ENCODE peak calls at places on chromosomes 13 and 19, in nine cellular contexts. One of them, this sample, is unnamed.

GRCh38 chr19:575527-576506 is 3.4 kb downstream of the BSG start:
- DNase-seq in GM23338: peak; percentile 18
- DNase-seq in dorsolateral prefrontal cortex: no peak
- DNase-seq in lower leg skin: no peak
- DNase-seq in AG08396: peak; percentile 71
- DNase-seq in pons: no peak
- DNase-seq in Kasumi-1: no peak
- DNase-seq in caudate nucleus: peak; percentile 41
- DNase-seq in NCI-H1694 treated with DMSO at 0.1 percent for 48 hours: no peak
- DNase-seq in this sample: no peak

GRCh38 chr19:39238209-39238608 is 6.6 kb downstream of the IFNL3 start:
- DNase-seq in lower leg skin: no peak
- DNase-seq in Kasumi-1: no peak
- DNase-seq in caudate nucleus: no peak
- DNase-seq in dorsolateral prefrontal cortex: no peak
- DNase-seq in GM23338: no peak
- DNase-seq in AG08396: no peak
- DNase-seq in NCI-H1694 treated with DMSO at 0.1 percent for 48 hours: no peak
- DNase-seq in pons: no peak
- DNase-seq in this sample: no peak

GRCh38 chr13:48950507-48950886 is 25.2 kb upstream of the FNDC3A start:
- DNase-seq in AG08396: no peak
- DNase-seq in NCI-H1694 treated with DMSO at 0.1 percent for 48 hours: no peak
- DNase-seq in dorsolateral prefrontal cortex: no peak
- DNase-seq in GM23338: no peak
- DNase-seq in Kasumi-1: no peak
- DNase-seq in caudate nucleus: no peak
- DNase-seq in lower leg skin: no peak
- DNase-seq in pons: no peak
- DNase-seq in this sample: no peak

GRCh38 chr19:39409207-39409885 is 2.7 kb downstream of the ZFP36 start:
- DNase-seq in Kasumi-1: peak; percentile 51
- DNase-seq in NCI-H1694 treated with DMSO at 0.1 percent for 48 hours: peak; percentile 9
- DNase-seq in GM23338: peak; percentile 99
- DNase-seq in dorsolateral prefrontal cortex: peak; percentile 75
- DNase-seq in pons: peak; percentile 50
- DNase-seq in AG08396: peak; percentile 76
- DNase-seq in caudate nucleus: peak; percentile 9
- DNase-seq in lower leg skin: peak; percentile 92
- DNase-seq in this sample: peak; percentile 79

GRCh38 chr19:54806516-54806838 is 3.1 kb downstream of the KIR2DL4 start:
- DNase-seq in Kasumi-1: no peak
- DNase-seq in dorsolateral prefrontal cortex: no peak
- DNase-seq in pons: no peak
- DNase-seq in GM23338: no peak
- DNase-seq in caudate nucleus: no peak
- DNase-seq in lower leg skin: no peak
- DNase-seq in AG08396: no peak
- DNase-seq in NCI-H1694 treated with DMSO at 0.1 percent for 48 hours: no peak
- DNase-seq in this sample: no peak

GRCh38 chr13:110275931-110276552 is 30.9 kb downstream of the COL4A1 start:
- DNase-seq in pons: no peak
- DNase-seq in AG08396: no peak
- DNase-seq in dorsolateral prefrontal cortex: no peak
- DNase-seq in lower leg skin: peak; percentile 57
- DNase-seq in NCI-H1694 treated with DMSO at 0.1 percent for 48 hours: no peak
- DNase-seq in GM23338: no peak
- DNase-seq in caudate nucleus: no peak
- DNase-seq in Kasumi-1: no peak
- DNase-seq in this sample: no peak

GRCh38 chr13:44971656-44972595 is 17.3 kb downstream of the NUFIP1 start:
- DNase-seq in caudate nucleus: no peak
- DNase-seq in AG08396: no peak
- DNase-seq in pons: no peak
- DNase-seq in lower leg skin: no peak
- DNase-seq in Kasumi-1: no peak
- DNase-seq in GM23338: no peak
- DNase-seq in NCI-H1694 treated with DMSO at 0.1 percent for 48 hours: no peak
- DNase-seq in dorsolateral prefrontal cortex: no peak
- DNase-seq in this sample: no peak

GRCh38 chr19:4456843-4457653 is 546 bp downstream of the UBXN6 start:
- DNase-seq in dorsolateral prefrontal cortex: no peak
- DNase-seq in Kasumi-1: peak; percentile 35
- DNase-seq in lower leg skin: no peak
- DNase-seq in NCI-H1694 treated with DMSO at 0.1 percent for 48 hours: no peak
- DNase-seq in caudate nucleus: peak; percentile 54
- DNase-seq in AG08396: peak; percentile 84
- DNase-seq in pons: no peak
- DNase-seq in GM23338: peak; percentile 85
- DNase-seq in this sample: no peak

GRCh38 chr13:46158983-46159382 is 23.0 kb downstream of the LCP1 start:
- DNase-seq in GM23338: no peak
- DNase-seq in lower leg skin: no peak
- DNase-seq in NCI-H1694 treated with DMSO at 0.1 percent for 48 hours: no peak
- DNase-seq in caudate nucleus: no peak
- DNase-seq in pons: no peak
- DNase-seq in AG08396: no peak
- DNase-seq in dorsolateral prefrontal cortex: no peak
- DNase-seq in Kasumi-1: no peak
- DNase-seq in this sample: no peak

GRCh38 chr13:81379183-81379582 is 1038.3 kb upstream of the SPRY2 start:
- DNase-seq in dorsolateral prefrontal cortex: no peak
- DNase-seq in lower leg skin: no peak
- DNase-seq in Kasumi-1: peak; percentile 24
- DNase-seq in pons: no peak
- DNase-seq in NCI-H1694 treated with DMSO at 0.1 percent for 48 hours: no peak
- DNase-seq in caudate nucleus: no peak
- DNase-seq in AG08396: no peak
- DNase-seq in GM23338: no peak
- DNase-seq in this sample: no peak

GRCh38 chr19:55383789-55384575 is at the start of gene TMEM238:
- DNase-seq in caudate nucleus: peak; percentile 7
- DNase-seq in GM23338: peak; percentile 90
- DNase-seq in NCI-H1694 treated with DMSO at 0.1 percent for 48 hours: peak; percentile 43
- DNase-seq in pons: no peak
- DNase-seq in lower leg skin: no peak
- DNase-seq in Kasumi-1: peak; percentile 19
- DNase-seq in dorsolateral prefrontal cortex: peak; percentile 72
- DNase-seq in AG08396: peak; percentile 89
- DNase-seq in this sample: peak; percentile 45

GRCh38 chr19:17854061-17854460 is 5.6 kb upstream of the RPL18A start:
- DNase-seq in caudate nucleus: no peak
- DNase-seq in dorsolateral prefrontal cortex: no peak
- DNase-seq in Kasumi-1: no peak
- DNase-seq in GM23338: peak; percentile 8
- DNase-seq in pons: no peak
- DNase-seq in lower leg skin: no peak
- DNase-seq in NCI-H1694 treated with DMSO at 0.1 percent for 48 hours: no peak
- DNase-seq in AG08396: no peak
- DNase-seq in this sample: no peak

GRCh38 chr19:869245-870177 is 10.0 kb downstream of the CFD start:
- DNase-seq in NCI-H1694 treated with DMSO at 0.1 percent for 48 hours: no peak
- DNase-seq in AG08396: peak; percentile 92
- DNase-seq in lower leg skin: peak; percentile 75
- DNase-seq in pons: no peak
- DNase-seq in caudate nucleus: no peak
- DNase-seq in Kasumi-1: peak; percentile 19
- DNase-seq in GM23338: no peak
- DNase-seq in dorsolateral prefrontal cortex: no peak
- DNase-seq in this sample: peak; percentile 25

GRCh38 chr19:1651548-1652394 is 644 bp downstream of the TCF3 start:
- DNase-seq in Kasumi-1: no peak
- DNase-seq in GM23338: peak; percentile 58
- DNase-seq in AG08396: peak; percentile 78
- DNase-seq in caudate nucleus: no peak
- DNase-seq in dorsolateral prefrontal cortex: no peak
- DNase-seq in NCI-H1694 treated with DMSO at 0.1 percent for 48 hours: no peak
- DNase-seq in pons: no peak
- DNase-seq in lower leg skin: no peak
- DNase-seq in this sample: no peak

GRCh38 chr19:7866399-7867091 is 7.6 kb downstream of the PRR36 start:
- DNase-seq in dorsolateral prefrontal cortex: no peak
- DNase-seq in Kasumi-1: no peak
- DNase-seq in pons: no peak
- DNase-seq in lower leg skin: no peak
- DNase-seq in AG08396: no peak
- DNase-seq in GM23338: no peak
- DNase-seq in NCI-H1694 treated with DMSO at 0.1 percent for 48 hours: no peak
- DNase-seq in caudate nucleus: no peak
- DNase-seq in this sample: no peak

This sample was measured in G401.